ENCODE peak calls at places on chromosomes 3 and 15, in ten cellular contexts. One of them, this sample, is unnamed.

GRCh38 chr3:168249048-168249538 is 153.4 kb upstream of the GOLIM4 start:
- DNase-seq in left cardiac atrium: no peak
- DNase-seq in progenitor cell of endocrine pancreas: no peak
- DNase-seq in uterus: no peak
- DNase-seq in NCI-H1417 treated with DMSO at 0.1 percent for 48 hours: no peak
- DNase-seq in stimulated activated CD4-positive, alpha-beta T cell treated with anti-CD3 and anti-CD28 coated beads, TNF-alpha, amount 100 ng/mL, for 24 hours: no peak
- DNase-seq in HFFc6: no peak
- DNase-seq in stimulated activated CD8-positive, alpha-beta memory T cell treated with anti-CD3 and anti-CD28 coated beads, Interleukin-7, amount 100 ng/mL, for 4 hours: no peak
- DNase-seq in RWPE2: no peak
- DNase-seq in activated naive CD4-positive, alpha-beta T cell treated with Interleukin-2 at 50 U/mL for 16 hours: no peak
- DNase-seq in this sample: no peak

GRCh38 chr15:41564286-41564959 is 5.4 kb downstream of the TYRO3 start:
- DNase-seq in left cardiac atrium: no peak
- DNase-seq in progenitor cell of endocrine pancreas: no peak
- DNase-seq in uterus: peak
- DNase-seq in NCI-H1417 treated with DMSO at 0.1 percent for 48 hours: no peak
- DNase-seq in stimulated activated CD4-positive, alpha-beta T cell treated with anti-CD3 and anti-CD28 coated beads, TNF-alpha, amount 100 ng/mL, for 24 hours: no peak
- DNase-seq in HFFc6: no peak
- DNase-seq in stimulated activated CD8-positive, alpha-beta memory T cell treated with anti-CD3 and anti-CD28 coated beads, Interleukin-7, amount 100 ng/mL, for 4 hours: no peak
- DNase-seq in RWPE2: no peak
- DNase-seq in activated naive CD4-positive, alpha-beta T cell treated with Interleukin-2 at 50 U/mL for 16 hours: no peak
- DNase-seq in this sample: no peak

GRCh38 chr15:71813723-71814470 is 3.5 kb downstream of the NR2E3 start:
- DNase-seq in left cardiac atrium: no peak
- DNase-seq in progenitor cell of endocrine pancreas: no peak
- DNase-seq in uterus: no peak
- DNase-seq in NCI-H1417 treated with DMSO at 0.1 percent for 48 hours: no peak
- DNase-seq in stimulated activated CD4-positive, alpha-beta T cell treated with anti-CD3 and anti-CD28 coated beads, TNF-alpha, amount 100 ng/mL, for 24 hours: no peak
- DNase-seq in HFFc6: no peak
- DNase-seq in stimulated activated CD8-positive, alpha-beta memory T cell treated with anti-CD3 and anti-CD28 coated beads, Interleukin-7, amount 100 ng/mL, for 4 hours: no peak
- DNase-seq in RWPE2: no peak
- DNase-seq in activated naive CD4-positive, alpha-beta T cell treated with Interleukin-2 at 50 U/mL for 16 hours: no peak
- DNase-seq in this sample: no peak

GRCh38 chr3:49133226-49133951 is 539 bp upstream of the LAMB2 start:
- DNase-seq in left cardiac atrium: peak
- DNase-seq in progenitor cell of endocrine pancreas: peak
- DNase-seq in uterus: peak
- DNase-seq in NCI-H1417 treated with DMSO at 0.1 percent for 48 hours: no peak
- DNase-seq in stimulated activated CD4-positive, alpha-beta T cell treated with anti-CD3 and anti-CD28 coated beads, TNF-alpha, amount 100 ng/mL, for 24 hours: no peak
- DNase-seq in HFFc6: peak
- DNase-seq in stimulated activated CD8-positive, alpha-beta memory T cell treated with anti-CD3 and anti-CD28 coated beads, Interleukin-7, amount 100 ng/mL, for 4 hours: no peak
- DNase-seq in RWPE2: no peak
- DNase-seq in activated naive CD4-positive, alpha-beta T cell treated with Interleukin-2 at 50 U/mL for 16 hours: no peak
- DNase-seq in this sample: peak

GRCh38 chr3:57557088-57557537 is 1.0 kb downstream of the PDE12 start:
- DNase-seq in left cardiac atrium: no peak
- DNase-seq in progenitor cell of endocrine pancreas: no peak
- DNase-seq in uterus: no peak
- DNase-seq in NCI-H1417 treated with DMSO at 0.1 percent for 48 hours: no peak
- DNase-seq in stimulated activated CD4-positive, alpha-beta T cell treated with anti-CD3 and anti-CD28 coated beads, TNF-alpha, amount 100 ng/mL, for 24 hours: peak
- DNase-seq in HFFc6: peak
- DNase-seq in stimulated activated CD8-positive, alpha-beta memory T cell treated with anti-CD3 and anti-CD28 coated beads, Interleukin-7, amount 100 ng/mL, for 4 hours: peak
- DNase-seq in RWPE2: no peak
- DNase-seq in activated naive CD4-positive, alpha-beta T cell treated with Interleukin-2 at 50 U/mL for 16 hours: peak
- DNase-seq in this sample: no peak

GRCh38 chr15:45151998-45152828 is 22.4 kb downstream of the DUOX1 start:
- DNase-seq in left cardiac atrium: no peak
- DNase-seq in progenitor cell of endocrine pancreas: no peak
- DNase-seq in uterus: no peak
- DNase-seq in NCI-H1417 treated with DMSO at 0.1 percent for 48 hours: no peak
- DNase-seq in stimulated activated CD4-positive, alpha-beta T cell treated with anti-CD3 and anti-CD28 coated beads, TNF-alpha, amount 100 ng/mL, for 24 hours: no peak
- DNase-seq in HFFc6: no peak
- DNase-seq in stimulated activated CD8-positive, alpha-beta memory T cell treated with anti-CD3 and anti-CD28 coated beads, Interleukin-7, amount 100 ng/mL, for 4 hours: no peak
- DNase-seq in RWPE2: peak
- DNase-seq in activated naive CD4-positive, alpha-beta T cell treated with Interleukin-2 at 50 U/mL for 16 hours: no peak
- DNase-seq in this sample: no peak

GRCh38 chr15:68410466-68411200 is 21.3 kb downstream of the ITGA11 start:
- DNase-seq in left cardiac atrium: no peak
- DNase-seq in progenitor cell of endocrine pancreas: no peak
- DNase-seq in uterus: peak
- DNase-seq in NCI-H1417 treated with DMSO at 0.1 percent for 48 hours: no peak
- DNase-seq in stimulated activated CD4-positive, alpha-beta T cell treated with anti-CD3 and anti-CD28 coated beads, TNF-alpha, amount 100 ng/mL, for 24 hours: no peak
- DNase-seq in HFFc6: no peak
- DNase-seq in stimulated activated CD8-positive, alpha-beta memory T cell treated with anti-CD3 and anti-CD28 coated beads, Interleukin-7, amount 100 ng/mL, for 4 hours: no peak
- DNase-seq in RWPE2: peak
- DNase-seq in activated naive CD4-positive, alpha-beta T cell treated with Interleukin-2 at 50 U/mL for 16 hours: no peak
- DNase-seq in this sample: peak

GRCh38 chr3:122947086-122947611 is 80.4 kb downstream of the SEMA5B start:
- DNase-seq in left cardiac atrium: no peak
- DNase-seq in progenitor cell of endocrine pancreas: no peak
- DNase-seq in uterus: no peak
- DNase-seq in NCI-H1417 treated with DMSO at 0.1 percent for 48 hours: no peak
- DNase-seq in stimulated activated CD4-positive, alpha-beta T cell treated with anti-CD3 and anti-CD28 coated beads, TNF-alpha, amount 100 ng/mL, for 24 hours: no peak
- DNase-seq in HFFc6: no peak
- DNase-seq in stimulated activated CD8-positive, alpha-beta memory T cell treated with anti-CD3 and anti-CD28 coated beads, Interleukin-7, amount 100 ng/mL, for 4 hours: no peak
- DNase-seq in RWPE2: no peak
- DNase-seq in activated naive CD4-positive, alpha-beta T cell treated with Interleukin-2 at 50 U/mL for 16 hours: no peak
- DNase-seq in this sample: no peak

GRCh38 chr15:100196326-100197058 is 145.3 kb downstream of the ADAMTS17 start:
- DNase-seq in left cardiac atrium: no peak
- DNase-seq in progenitor cell of endocrine pancreas: no peak
- DNase-seq in uterus: no peak
- DNase-seq in NCI-H1417 treated with DMSO at 0.1 percent for 48 hours: no peak
- DNase-seq in stimulated activated CD4-positive, alpha-beta T cell treated with anti-CD3 and anti-CD28 coated beads, TNF-alpha, amount 100 ng/mL, for 24 hours: no peak
- DNase-seq in HFFc6: no peak
- DNase-seq in stimulated activated CD8-positive, alpha-beta memory T cell treated with anti-CD3 and anti-CD28 coated beads, Interleukin-7, amount 100 ng/mL, for 4 hours: no peak
- DNase-seq in RWPE2: no peak
- DNase-seq in activated naive CD4-positive, alpha-beta T cell treated with Interleukin-2 at 50 U/mL for 16 hours: no peak
- DNase-seq in this sample: no peak

GRCh38 chr3:45010718-45011355 is 15.3 kb upstream of the CLEC3B start:
- DNase-seq in left cardiac atrium: no peak
- DNase-seq in progenitor cell of endocrine pancreas: no peak
- DNase-seq in uterus: no peak
- DNase-seq in NCI-H1417 treated with DMSO at 0.1 percent for 48 hours: no peak
- DNase-seq in stimulated activated CD4-positive, alpha-beta T cell treated with anti-CD3 and anti-CD28 coated beads, TNF-alpha, amount 100 ng/mL, for 24 hours: no peak
- DNase-seq in HFFc6: peak
- DNase-seq in stimulated activated CD8-positive, alpha-beta memory T cell treated with anti-CD3 and anti-CD28 coated beads, Interleukin-7, amount 100 ng/mL, for 4 hours: no peak
- DNase-seq in RWPE2: no peak
- DNase-seq in activated naive CD4-positive, alpha-beta T cell treated with Interleukin-2 at 50 U/mL for 16 hours: no peak
- DNase-seq in this sample: no peak

GRCh38 chr3:31934866-31935265 is 46.2 kb downstream of the OSBPL10 start:
- DNase-seq in left cardiac atrium: no peak
- DNase-seq in progenitor cell of endocrine pancreas: no peak
- DNase-seq in uterus: no peak
- DNase-seq in NCI-H1417 treated with DMSO at 0.1 percent for 48 hours: no peak
- DNase-seq in stimulated activated CD4-positive, alpha-beta T cell treated with anti-CD3 and anti-CD28 coated beads, TNF-alpha, amount 100 ng/mL, for 24 hours: no peak
- DNase-seq in HFFc6: no peak
- DNase-seq in stimulated activated CD8-positive, alpha-beta memory T cell treated with anti-CD3 and anti-CD28 coated beads, Interleukin-7, amount 100 ng/mL, for 4 hours: no peak
- DNase-seq in RWPE2: no peak
- DNase-seq in activated naive CD4-positive, alpha-beta T cell treated with Interleukin-2 at 50 U/mL for 16 hours: no peak
- DNase-seq in this sample: no peak

This sample was measured in sciatic nerve.